ENCODE peak calls at places on chromosomes 1 and 21, in six cellular contexts. F, B, P, O, L and Z are unnamed samples.

GRCh38 chr1:7218210-7218832 is 433.1 kb downstream of the CAMTA1 start:
- DNase-seq in L (no peak), O (peak; percentile 60), F (no peak), P (peak; percentile 19), B (peak; percentile 42), Z (peak; percentile 38)

GRCh38 chr1:29500651-29501050 is 264.3 kb downstream of the PTPRU start:
- DNase-seq in P (no peak), F (no peak), O (peak; percentile 18), B (no peak), L (no peak), Z (no peak)

GRCh38 chr1:212119863-212120262 is 84.3 kb downstream of the DTL start:
- DNase-seq in P (no peak), B (no peak), F (no peak), L (no peak), O (no peak), Z (no peak)

GRCh38 chr1:38789498-38790169 is 69.9 kb downstream of the RRAGC start:
- DNase-seq in L (no peak), B (peak; percentile 26), O (no peak), F (no peak), P (no peak), Z (no peak)

GRCh38 chr1:15064217-15064929 is 89.2 kb upstream of the TMEM51 start:
- DNase-seq in L (no peak), B (no peak), P (no peak), F (no peak), O (peak; percentile 42), Z (no peak)

GRCh38 chr21:16605588-16605987 is 875.8 kb downstream of the USP25 start:
- DNase-seq in F (peak; percentile 19), P (no peak), L (no peak), B (no peak), O (no peak), Z (peak; percentile 5)

GRCh38 chr1:235898126-235898525 is 31.4 kb upstream of the LYST start:
- DNase-seq in B (no peak), P (no peak), O (no peak), F (no peak), L (no peak), Z (no peak)

GRCh38 chr21:37087188-37087587 is 14.1 kb downstream of the TTC3 start:
- DNase-seq in O (no peak), F (no peak), B (peak; percentile 59), P (peak; percentile 54), L (no peak), Z (peak; percentile 15)

GRCh38 chr1:3892748-3893147 is 7.3 kb downstream of the C1orf174 start:
- DNase-seq in L (no peak), F (no peak), P (no peak), B (no peak), O (no peak), Z (no peak)

GRCh38 chr1:149916193-149916926 is 1.3 kb downstream of the SV2A start:
- DNase-seq in P (no peak), F (no peak), B (no peak), L (no peak), O (no peak), Z (no peak)

GRCh38 chr1:19866758-19867157 is 15.4 kb upstream of the OTUD3 start:
- DNase-seq in L (no peak), O (no peak), B (peak; percentile 76), P (peak; percentile 73), F (no peak), Z (no peak)

GRCh38 chr1:60978421-60979357 is 103.7 kb upstream of the NFIA start:
- DNase-seq in B (peak; percentile 38), L (no peak), P (peak; percentile 43), F (no peak), O (peak; percentile 46), Z (peak; percentile 52)

GRCh38 chr1:246788895-246789338 is 64.7 kb downstream of the SCCPDH start:
- DNase-seq in L (no peak), F (no peak), B (no peak), O (peak; percentile 46), P (no peak), Z (no peak)

GRCh38 chr1:231187556-231187955 is 25.7 kb downstream of the TRIM67 start:
- DNase-seq in P (no peak), L (no peak), B (no peak), F (peak; percentile 75), O (no peak), Z (no peak)

GRCh38 chr1:167564592-167564991 is 11.0 kb upstream of the CREG1 start:
- DNase-seq in L (no peak), P (peak; percentile 24), B (peak; percentile 48), O (peak; percentile 35), F (no peak), Z (no peak)

GRCh38 chr1:205988585-205988995 is 14.6 kb downstream of the RAB7B start:
- DNase-seq in O (no peak), F (no peak), B (no peak), P (no peak), L (no peak), Z (no peak)

GRCh38 chr1:214957330-214958137 is 125.0 kb upstream of the KCNK2 start:
- DNase-seq in F (no peak), B (no peak), P (peak; percentile 99), L (no peak), O (no peak), Z (peak; percentile 81)

GRCh38 chr1:1775364-1776226 is 2.7 kb downstream of the NADK start:
- DNase-seq in P (no peak), O (peak; percentile 41), B (no peak), L (no peak), F (no peak), Z (no peak)

GRCh38 chr1:51518730-51519047 is 377 bp downstream of the EPS15 start:
- DNase-seq in O (no peak), P (no peak), L (peak; percentile 14), F (no peak), B (peak; percentile 66), Z (peak; percentile 46)

GRCh38 chr21:46127239-46128105 is 27.9 kb downstream of the FTCD start:
- DNase-seq in P (no peak), B (no peak), O (no peak), L (no peak), F (no peak), Z (no peak)

GRCh38 chr1:19735419-19736127 is 64.1 kb downstream of the TMCO4 start:
- DNase-seq in B (no peak), L (no peak), O (no peak), P (peak; percentile 98), F (no peak), Z (peak; percentile 95)

GRCh38 chr21:42651515-42652401 is 1.7 kb upstream of the PDE9A start:
- DNase-seq in B (no peak), P (no peak), O (no peak), F (no peak), L (no peak), Z (no peak)

GRCh38 chr1:35442737-35443136 is 114.5 kb downstream of the KIAA0319L start:
- DNase-seq in O (no peak), F (peak; percentile 31), L (no peak), B (no peak), P (no peak), Z (no peak)

GRCh38 chr1:194818674-194819073 is 1632.3 kb upstream of the B3GALT2 start:
- DNase-seq in P (no peak), B (no peak), O (no peak), L (no peak), F (no peak), Z (no peak)